ENCODE peak calls at places on chromosomes 7 and 10, in ten cellular contexts. One of them, this sample, is unnamed.

GRCh38 chr7:141349804-141350203 is 201.4 kb upstream of the AGK start:
- DNase-seq in A549: no peak
- DNase-seq in lower leg skin: no peak
- DNase-seq in stomach: no peak
- DNase-seq in prostate gland: no peak
- DNase-seq in tibial nerve: no peak
- DNase-seq in transverse colon: no peak
- DNase-seq in HCT116: no peak
- DNase-seq in endothelial cell of umbilical vein: no peak
- DNase-seq in Peyer's patch: no peak
- DNase-seq in this sample: no peak

GRCh38 chr10:79009144-79009543 is 59.6 kb upstream of the ZMIZ1 start:
- DNase-seq in stomach: no peak
- DNase-seq in Peyer's patch: no peak
- DNase-seq in prostate gland: no peak
- DNase-seq in transverse colon: no peak
- DNase-seq in HCT116: no peak
- DNase-seq in lower leg skin: no peak
- DNase-seq in A549: no peak
- DNase-seq in endothelial cell of umbilical vein: no peak
- DNase-seq in tibial nerve: no peak
- DNase-seq in this sample: no peak

GRCh38 chr10:50991496-50992355 is 82.6 kb upstream of the PRKG1 start:
- DNase-seq in A549: no peak
- DNase-seq in tibial nerve: no peak
- DNase-seq in lower leg skin: no peak
- DNase-seq in prostate gland: peak; percentile 10
- DNase-seq in endothelial cell of umbilical vein: peak; percentile 37
- DNase-seq in stomach: no peak
- DNase-seq in HCT116: no peak
- DNase-seq in transverse colon: peak; percentile 61
- DNase-seq in Peyer's patch: peak; percentile 59
- DNase-seq in this sample: no peak

GRCh38 chr10:44300666-44301649 is 83.9 kb downstream of the CXCL12 start:
- DNase-seq in prostate gland: no peak
- DNase-seq in HCT116: peak; percentile 47
- DNase-seq in tibial nerve: no peak
- DNase-seq in A549: peak; percentile 61
- DNase-seq in lower leg skin: no peak
- DNase-seq in endothelial cell of umbilical vein: no peak
- DNase-seq in Peyer's patch: no peak
- DNase-seq in stomach: peak; percentile 67
- DNase-seq in transverse colon: no peak
- DNase-seq in this sample: peak; percentile 82

GRCh38 chr7:131365876-131366275 is 38.2 kb downstream of the MKLN1 start:
- DNase-seq in endothelial cell of umbilical vein: peak; percentile 36
- DNase-seq in transverse colon: no peak
- DNase-seq in lower leg skin: no peak
- DNase-seq in stomach: no peak
- DNase-seq in A549: no peak
- DNase-seq in Peyer's patch: no peak
- DNase-seq in tibial nerve: no peak
- DNase-seq in HCT116: no peak
- DNase-seq in prostate gland: no peak
- DNase-seq in this sample: no peak

GRCh38 chr7:80485721-80486120 is 26.1 kb downstream of the GNAT3 start:
- DNase-seq in transverse colon: no peak
- DNase-seq in endothelial cell of umbilical vein: no peak
- DNase-seq in Peyer's patch: no peak
- DNase-seq in lower leg skin: no peak
- DNase-seq in stomach: no peak
- DNase-seq in A549: no peak
- DNase-seq in tibial nerve: no peak
- DNase-seq in prostate gland: no peak
- DNase-seq in HCT116: no peak
- DNase-seq in this sample: no peak

GRCh38 chr7:104137971-104138370 is 69.8 kb downstream of the ORC5 start:
- DNase-seq in Peyer's patch: no peak
- DNase-seq in tibial nerve: no peak
- DNase-seq in stomach: no peak
- DNase-seq in prostate gland: no peak
- DNase-seq in A549: no peak
- DNase-seq in endothelial cell of umbilical vein: peak; percentile 19
- DNase-seq in HCT116: no peak
- DNase-seq in transverse colon: no peak
- DNase-seq in lower leg skin: no peak
- DNase-seq in this sample: peak; percentile 15

GRCh38 chr10:92573798-92574544 is at the start of gene IDE:
- DNase-seq in tibial nerve: peak; percentile 72
- DNase-seq in stomach: peak; percentile 91
- DNase-seq in HCT116: peak; percentile 77
- DNase-seq in prostate gland: peak; percentile 84
- DNase-seq in endothelial cell of umbilical vein: peak; percentile 92
- DNase-seq in A549: peak; percentile 90
- DNase-seq in Peyer's patch: peak; percentile 93
- DNase-seq in lower leg skin: peak; percentile 69
- DNase-seq in transverse colon: peak; percentile 92
- DNase-seq in this sample: peak; percentile 92

GRCh38 chr10:4984223-4984622 is 19.4 kb downstream of the AKR1C2 start:
- DNase-seq in HCT116: no peak
- DNase-seq in Peyer's patch: no peak
- DNase-seq in endothelial cell of umbilical vein: no peak
- DNase-seq in A549: no peak
- DNase-seq in stomach: no peak
- DNase-seq in prostate gland: no peak
- DNase-seq in transverse colon: no peak
- DNase-seq in lower leg skin: no peak
- DNase-seq in tibial nerve: no peak
- DNase-seq in this sample: no peak

GRCh38 chr10:4983615-4984216 is 19.9 kb downstream of the AKR1C2 start:
- DNase-seq in transverse colon: no peak
- DNase-seq in Peyer's patch: no peak
- DNase-seq in tibial nerve: no peak
- DNase-seq in lower leg skin: no peak
- DNase-seq in prostate gland: no peak
- DNase-seq in stomach: no peak
- DNase-seq in HCT116: no peak
- DNase-seq in A549: no peak
- DNase-seq in endothelial cell of umbilical vein: no peak
- DNase-seq in this sample: no peak

GRCh38 chr10:4981722-4982471 is 18.7 kb downstream of the AKR1C1 start:
- DNase-seq in Peyer's patch: peak; percentile 73
- DNase-seq in lower leg skin: no peak
- DNase-seq in prostate gland: no peak
- DNase-seq in tibial nerve: peak; percentile 34
- DNase-seq in stomach: peak; percentile 74
- DNase-seq in transverse colon: peak; percentile 51
- DNase-seq in A549: no peak
- DNase-seq in endothelial cell of umbilical vein: peak; percentile 62
- DNase-seq in HCT116: peak; percentile 26
- DNase-seq in this sample: no peak

GRCh38 chr10:4980793-4981192 is 17.6 kb downstream of the AKR1C1 start:
- DNase-seq in tibial nerve: no peak
- DNase-seq in stomach: no peak
- DNase-seq in transverse colon: no peak
- DNase-seq in HCT116: no peak
- DNase-seq in A549: no peak
- DNase-seq in Peyer's patch: no peak
- DNase-seq in lower leg skin: no peak
- DNase-seq in prostate gland: no peak
- DNase-seq in endothelial cell of umbilical vein: no peak
- DNase-seq in this sample: no peak

DNA sequence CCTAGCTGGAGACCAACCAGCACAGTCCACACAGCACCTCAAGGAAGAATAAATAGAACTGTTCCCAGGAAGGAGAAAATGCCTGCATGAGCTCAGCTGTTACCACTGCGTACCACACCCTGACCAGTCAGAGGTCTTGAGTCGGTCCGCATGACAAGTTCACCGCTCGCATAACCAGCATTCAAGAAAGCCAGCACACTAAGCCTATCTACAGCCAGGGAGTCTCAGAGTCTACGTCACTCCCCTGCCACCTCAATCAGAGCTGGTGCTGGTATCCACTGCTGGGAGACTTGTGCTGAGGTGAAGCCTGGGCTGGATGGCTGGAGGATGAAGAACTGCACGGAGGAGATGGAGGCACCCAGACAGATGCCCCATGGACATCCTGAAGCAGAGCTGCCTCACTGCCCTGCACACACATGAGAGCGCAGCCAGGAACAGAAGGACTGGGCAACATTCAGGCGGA is 19.6 kb downstream of the AKR1C1 start:
- DNase-seq in transverse colon: no peak
- DNase-seq in prostate gland: no peak
- DNase-seq in stomach: peak; percentile 81
- DNase-seq in Peyer's patch: no peak
- DNase-seq in HCT116: no peak
- DNase-seq in A549: no peak
- DNase-seq in tibial nerve: no peak
- DNase-seq in endothelial cell of umbilical vein: no peak
- DNase-seq in lower leg skin: no peak
- DNase-seq in this sample: no peak
- TF ChIP-seq POLR2A in transverse colon: no peak
- TF ChIP-seq POLR2A in prostate gland: no peak
- TF ChIP-seq POLR2A in stomach: peak; percentile 29
- TF ChIP-seq POLR2A in Peyer's patch: no peak
- TF ChIP-seq POLR2A in HCT116: no peak
- TF ChIP-seq POLR2A in A549: no peak
- TF ChIP-seq POLR2A in tibial nerve: no peak
- TF ChIP-seq POLR2A in endothelial cell of umbilical vein: no peak
- TF ChIP-seq POLR2A in lower leg skin: no peak
- TF ChIP-seq POLR2A in this sample: no peak

DNA sequence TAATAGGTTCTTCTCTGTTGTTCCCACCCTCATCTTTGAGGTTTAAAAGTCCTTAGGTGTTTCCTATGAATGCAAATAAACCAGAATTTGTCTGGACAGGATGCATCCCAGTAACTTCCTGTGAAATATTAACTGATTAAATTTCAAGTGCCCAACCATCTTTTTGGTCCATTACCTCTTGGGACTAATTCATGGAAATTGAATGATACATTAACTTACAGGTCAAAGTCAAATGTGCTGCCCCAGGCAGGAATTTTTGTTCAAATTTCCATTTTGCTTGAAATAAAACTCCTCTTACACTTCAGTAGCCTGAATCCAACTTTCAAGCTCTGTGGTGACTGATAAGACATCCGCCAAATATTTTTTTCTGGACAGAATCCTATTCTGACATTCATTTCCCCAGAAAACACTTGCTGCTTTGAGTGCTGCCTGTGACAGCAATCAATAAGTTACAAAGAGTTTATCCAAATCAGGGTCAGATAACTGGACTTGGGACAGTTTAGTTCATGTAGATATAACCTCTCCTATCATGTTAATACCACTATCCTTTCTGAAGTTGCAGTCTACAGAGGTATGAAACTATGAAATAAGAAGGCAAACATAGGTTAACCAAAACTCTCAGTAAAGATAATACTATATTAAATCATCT is 383.5 kb downstream of the POM121L12 start:
- DNase-seq in lower leg skin: no peak
- DNase-seq in endothelial cell of umbilical vein: no peak
- DNase-seq in HCT116: no peak
- DNase-seq in transverse colon: no peak
- DNase-seq in prostate gland: no peak
- DNase-seq in A549: no peak
- DNase-seq in Peyer's patch: no peak
- DNase-seq in tibial nerve: no peak
- DNase-seq in stomach: no peak
- DNase-seq in this sample: no peak
- TF ChIP-seq POLR2A in lower leg skin: no peak
- TF ChIP-seq POLR2A in endothelial cell of umbilical vein: no peak
- TF ChIP-seq POLR2A in HCT116: no peak
- TF ChIP-seq POLR2A in transverse colon: no peak
- TF ChIP-seq POLR2A in prostate gland: no peak
- TF ChIP-seq POLR2A in A549: no peak
- TF ChIP-seq POLR2A in Peyer's patch: no peak
- TF ChIP-seq POLR2A in tibial nerve: no peak
- TF ChIP-seq POLR2A in stomach: no peak
- TF ChIP-seq POLR2A in this sample: no peak

GRCh38 chr10:125925244-125925834 is 29.0 kb downstream of the FANK1 start:
- DNase-seq in endothelial cell of umbilical vein: no peak
- DNase-seq in stomach: no peak
- DNase-seq in Peyer's patch: no peak
- DNase-seq in transverse colon: no peak
- DNase-seq in HCT116: no peak
- DNase-seq in prostate gland: no peak
- DNase-seq in lower leg skin: no peak
- DNase-seq in tibial nerve: no peak
- DNase-seq in A549: no peak
- DNase-seq in this sample: no peak

GRCh38 chr10:125926247-125926646 is 29.9 kb downstream of the FANK1 start:
- DNase-seq in prostate gland: no peak
- DNase-seq in A549: no peak
- DNase-seq in HCT116: no peak
- DNase-seq in stomach: no peak
- DNase-seq in endothelial cell of umbilical vein: peak; percentile 17
- DNase-seq in lower leg skin: no peak
- DNase-seq in Peyer's patch: no peak
- DNase-seq in transverse colon: no peak
- DNase-seq in tibial nerve: no peak
- DNase-seq in this sample: no peak

GRCh38 chr10:125928928-125929585 is 32.7 kb downstream of the FANK1 start:
- DNase-seq in endothelial cell of umbilical vein: no peak
- DNase-seq in stomach: no peak
- DNase-seq in prostate gland: no peak
- DNase-seq in tibial nerve: no peak
- DNase-seq in lower leg skin: no peak
- DNase-seq in transverse colon: no peak
- DNase-seq in HCT116: no peak
- DNase-seq in Peyer's patch: no peak
- DNase-seq in A549: no peak
- DNase-seq in this sample: no peak

GRCh38 chr10:125933693-125934092 is 37.3 kb downstream of the FANK1 start:
- DNase-seq in tibial nerve: no peak
- DNase-seq in endothelial cell of umbilical vein: no peak
- DNase-seq in transverse colon: no peak
- DNase-seq in prostate gland: no peak
- DNase-seq in lower leg skin: no peak
- DNase-seq in Peyer's patch: no peak
- DNase-seq in stomach: no peak
- DNase-seq in A549: no peak
- DNase-seq in HCT116: no peak
- DNase-seq in this sample: no peak

GRCh38 chr10:125929613-125930012 is 33.2 kb downstream of the FANK1 start:
- DNase-seq in prostate gland: no peak
- DNase-seq in HCT116: no peak
- DNase-seq in lower leg skin: no peak
- DNase-seq in tibial nerve: no peak
- DNase-seq in A549: no peak
- DNase-seq in stomach: no peak
- DNase-seq in transverse colon: peak; percentile 19
- DNase-seq in Peyer's patch: no peak
- DNase-seq in endothelial cell of umbilical vein: no peak
- DNase-seq in this sample: no peak
- TF ChIP-seq POLR2A in prostate gland: no peak
- TF ChIP-seq POLR2A in HCT116: no peak
- TF ChIP-seq POLR2A in lower leg skin: no peak
- TF ChIP-seq POLR2A in tibial nerve: no peak
- TF ChIP-seq POLR2A in A549: no peak
- TF ChIP-seq POLR2A in stomach: no peak
- TF ChIP-seq POLR2A in transverse colon: peak; percentile 56
- TF ChIP-seq POLR2A in Peyer's patch: no peak
- TF ChIP-seq POLR2A in endothelial cell of umbilical vein: no peak
- TF ChIP-seq POLR2A in this sample: no peak

GRCh38 chr7:42236266-42237161 is 495 bp downstream of the GLI3 start:
- DNase-seq in lower leg skin: peak; percentile 60
- DNase-seq in prostate gland: peak; percentile 48
- DNase-seq in HCT116: no peak
- DNase-seq in Peyer's patch: no peak
- DNase-seq in A549: peak; percentile 18
- DNase-seq in stomach: no peak
- DNase-seq in transverse colon: peak; percentile 27
- DNase-seq in tibial nerve: no peak
- DNase-seq in endothelial cell of umbilical vein: peak; percentile 66
- DNase-seq in this sample: peak; percentile 79

GRCh38 chr7:42238709-42239395 is 1.8 kb upstream of the GLI3 start:
- DNase-seq in transverse colon: peak; percentile 10
- DNase-seq in HCT116: no peak
- DNase-seq in stomach: no peak
- DNase-seq in tibial nerve: no peak
- DNase-seq in endothelial cell of umbilical vein: peak; percentile 89
- DNase-seq in lower leg skin: peak; percentile 66
- DNase-seq in Peyer's patch: no peak
- DNase-seq in A549: no peak
- DNase-seq in prostate gland: no peak
- DNase-seq in this sample: peak; percentile 97

GRCh38 chr7:42235734-42236133 is 1.3 kb downstream of the GLI3 start:
- DNase-seq in endothelial cell of umbilical vein: no peak
- DNase-seq in stomach: no peak
- DNase-seq in tibial nerve: no peak
- DNase-seq in prostate gland: no peak
- DNase-seq in A549: no peak
- DNase-seq in transverse colon: peak; percentile 9
- DNase-seq in HCT116: no peak
- DNase-seq in lower leg skin: no peak
- DNase-seq in Peyer's patch: no peak
- DNase-seq in this sample: peak; percentile 45

GRCh38 chr7:42237891-42238531 is 1.0 kb upstream of the GLI3 start:
- DNase-seq in transverse colon: peak; percentile 49
- DNase-seq in lower leg skin: peak; percentile 85
- DNase-seq in tibial nerve: peak; percentile 81
- DNase-seq in A549: no peak
- DNase-seq in prostate gland: peak; percentile 53
- DNase-seq in Peyer's patch: peak; percentile 64
- DNase-seq in stomach: no peak
- DNase-seq in HCT116: no peak
- DNase-seq in endothelial cell of umbilical vein: peak; percentile 65
- DNase-seq in this sample: peak; percentile 80

DNA sequence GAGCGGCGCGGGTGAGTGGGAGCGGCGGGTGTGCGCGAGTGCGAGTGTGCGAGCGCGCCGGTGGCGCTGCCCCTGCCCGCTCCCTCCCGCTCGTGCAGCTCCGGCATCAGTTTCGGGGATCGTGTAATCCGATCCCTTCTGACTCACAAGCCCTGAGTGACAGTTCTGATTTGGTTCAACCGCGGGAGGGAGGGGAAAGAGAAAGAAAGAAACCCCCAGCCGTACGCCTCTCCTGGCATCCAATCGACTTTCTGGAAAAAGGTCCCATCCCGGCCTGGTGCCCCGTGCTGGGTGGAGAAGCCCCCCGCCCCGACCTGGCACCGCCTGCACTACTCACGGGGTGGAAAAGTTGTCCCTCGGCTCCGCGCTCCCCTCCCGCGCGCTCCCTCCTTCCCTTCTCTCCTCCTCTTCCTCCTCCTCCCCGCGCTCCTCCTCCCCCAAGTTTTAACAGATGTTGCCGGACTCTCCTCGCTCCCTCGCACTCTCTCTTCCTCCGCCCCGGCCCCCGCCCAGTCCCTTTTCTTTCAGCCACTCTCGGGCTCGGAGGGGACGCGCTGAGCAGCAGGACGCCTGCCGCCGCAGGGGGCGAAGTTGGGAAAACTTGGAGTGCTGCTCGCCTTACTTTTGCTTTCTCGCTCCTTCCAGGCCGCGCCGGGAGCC is at the start of gene GLI3:
- DNase-seq in transverse colon: peak; percentile 70
- DNase-seq in Peyer's patch: peak; percentile 80
- DNase-seq in A549: peak; percentile 60
- DNase-seq in HCT116: no peak
- DNase-seq in stomach: peak; percentile 58
- DNase-seq in lower leg skin: peak; percentile 89
- DNase-seq in tibial nerve: peak; percentile 85
- DNase-seq in endothelial cell of umbilical vein: peak; percentile 90
- DNase-seq in prostate gland: peak; percentile 84
- DNase-seq in this sample: peak; percentile 100
- TF ChIP-seq POLR2A in transverse colon: peak; percentile 31
- TF ChIP-seq POLR2A in Peyer's patch: no peak
- TF ChIP-seq POLR2A in A549: no peak
- TF ChIP-seq POLR2A in HCT116: no peak
- TF ChIP-seq POLR2A in stomach: no peak
- TF ChIP-seq POLR2A in lower leg skin: no peak
- TF ChIP-seq POLR2A in tibial nerve: peak; percentile 48
- TF ChIP-seq POLR2A in endothelial cell of umbilical vein: peak; percentile 75
- TF ChIP-seq POLR2A in prostate gland: peak; percentile 63
- TF ChIP-seq POLR2A in this sample: peak; percentile 62